ENCODE peak calls at places on chromosomes 12 and 14, in nine cellular contexts. N is naive thymus-derived CD8-positive, alpha-beta T cell; Z is GDM1; W is psoas muscle; V is stimulated activated naive CD8-positive, alpha-beta T cell treated with anti-CD3 and anti-CD28 coated beads, Interleukin-15, amount 100 ng/mL, for 72 hours; P is aorta; K is pons; U is astrocyte of the spinal cord; O is mucosa of descending colon. Q is an unnamed sample.

GRCh38 chr14:57275023-57275664 is 6.4 kb downstream of the AP5M1 start:
- DNase-seq in N (no peak), Z (no peak), W (no peak), V (no peak), P (no peak), K (no peak), U (no peak), O (no peak), Q (no peak)

GRCh38 chr14:68788275-68789001 is 4.4 kb downstream of the ZFP36L1 start:
- DNase-seq in N (no peak), Z (no peak), W (no peak), V (no peak), P (no peak), K (peak), U (peak), O (no peak), Q (no peak)

GRCh38 chr14:105420141-105420975 is 731 bp downstream of the MTA1 start:
- DNase-seq in N (no peak), Z (no peak), W (no peak), V (no peak), P (no peak), K (no peak), U (no peak), O (no peak), Q (no peak)

GRCh38 chr12:66688836-66689439 is 10.1 kb upstream of the GRIP1 start:
- DNase-seq in N (peak), Z (no peak), W (no peak), V (peak), P (no peak), K (peak), U (peak), O (no peak), Q (peak)

GRCh38 chr12:100868487-100868886 is 73.9 kb downstream of the ANO4 start:
- DNase-seq in N (no peak), Z (no peak), W (no peak), V (no peak), P (no peak), K (no peak), U (peak), O (no peak), Q (no peak)

GRCh38 chr14:53900499-53900898 is 56.1 kb downstream of the BMP4 start:
- DNase-seq in N (no peak), Z (no peak), W (peak), V (no peak), P (no peak), K (no peak), U (no peak), O (no peak), Q (no peak)

GRCh38 chr12:23729354-23729753 is 220.1 kb downstream of the SOX5 start:
- DNase-seq in N (no peak), Z (no peak), W (no peak), V (no peak), P (no peak), K (no peak), U (peak), O (no peak), Q (no peak)

GRCh38 chr14:97848351-97848980 is 1051.3 kb downstream of the VRK1 start:
- DNase-seq in N (no peak), Z (no peak), W (no peak), V (no peak), P (no peak), K (no peak), U (no peak), O (no peak), Q (no peak)

GRCh38 chr14:23327947-23328744 is 6.9 kb downstream of the PABPN1 start:
- DNase-seq in N (peak), Z (peak), W (no peak), V (peak), P (no peak), K (peak), U (peak), O (no peak), Q (peak)

GRCh38 chr12:2387051-2387834 is 334.5 kb downstream of the CACNA1C start:
- DNase-seq in N (no peak), Z (no peak), W (no peak), V (peak), P (no peak), K (no peak), U (no peak), O (no peak), Q (no peak)

GRCh38 chr12:84599539-84599938 is 313.1 kb downstream of the SLC6A15 start:
- DNase-seq in N (no peak), Z (no peak), W (no peak), V (no peak), P (no peak), K (no peak), U (peak), O (no peak), Q (no peak)

GRCh38 chr14:37036669-37037341 is 135.6 kb downstream of the SLC25A21 start:
- DNase-seq in N (no peak), Z (no peak), W (no peak), V (no peak), P (no peak), K (no peak), U (peak), O (no peak), Q (no peak)

GRCh38 chr12:19694627-19695026 is 255.3 kb downstream of the AEBP2 start:
- DNase-seq in N (no peak), Z (no peak), W (no peak), V (no peak), P (no peak), K (no peak), U (no peak), O (no peak), Q (no peak)

GRCh38 chr14:65821224-65821753 is 408.8 kb downstream of the FUT8 start:
- DNase-seq in N (no peak), Z (no peak), W (no peak), V (no peak), P (no peak), K (no peak), U (no peak), O (no peak), Q (no peak)

GRCh38 chr14:98082833-98083232 is 1189.2 kb downstream of the BCL11B start:
- DNase-seq in N (no peak), Z (no peak), W (no peak), V (no peak), P (no peak), K (no peak), U (no peak), O (no peak), Q (no peak)

GRCh38 chr12:50078281-50078680 is 6.9 kb upstream of the SMARCD1 start:
- DNase-seq in N (no peak), Z (no peak), W (no peak), V (no peak), P (no peak), K (no peak), U (no peak), O (no peak), Q (no peak)

GRCh38 chr12:46240436-46240835 is 28.4 kb downstream of the SLC38A1 start:
- DNase-seq in N (no peak), Z (no peak), W (no peak), V (no peak), P (no peak), K (no peak), U (no peak), O (no peak), Q (no peak)

GRCh38 chr12:5479761-5480160 is 47.9 kb downstream of the NTF3 start:
- DNase-seq in N (no peak), Z (no peak), W (no peak), V (no peak), P (no peak), K (no peak), U (no peak), O (no peak), Q (no peak)

GRCh38 chr12:67413577-67413976 is 144.4 kb downstream of the CAND1 start:
- DNase-seq in N (no peak), Z (no peak), W (no peak), V (no peak), P (no peak), K (no peak), U (no peak), O (no peak), Q (no peak)

GRCh38 chr14:54667026-54667744 is 100.3 kb downstream of the SAMD4A start:
- DNase-seq in N (no peak), Z (no peak), W (no peak), V (no peak), P (no peak), K (no peak), U (no peak), O (no peak), Q (no peak)

GRCh38 chr12:88922816-88923215 is 342.5 kb upstream of the KITLG start:
- DNase-seq in N (no peak), Z (no peak), W (no peak), V (no peak), P (no peak), K (no peak), U (no peak), O (no peak), Q (no peak)

GRCh38 chr12:3304436-3305135 is 186.4 kb upstream of the PRMT8 start:
- DNase-seq in N (no peak), Z (no peak), W (no peak), V (no peak), P (no peak), K (peak), U (peak), O (no peak), Q (no peak)

GRCh38 chr12:42846782-42847181 is 257.2 kb upstream of the PRICKLE1 start:
- DNase-seq in N (no peak), Z (no peak), W (no peak), V (no peak), P (no peak), K (no peak), U (peak), O (no peak), Q (no peak)

GRCh38 chr12:119864591-119864990 is 12.5 kb downstream of the CIT start:
- DNase-seq in N (no peak), Z (no peak), W (no peak), V (no peak), P (no peak), K (no peak), U (no peak), O (no peak), Q (no peak)

GRCh38 chr14:54474232-54474793 is 14.5 kb downstream of the GMFB start:
- DNase-seq in N (no peak), Z (no peak), W (no peak), V (no peak), P (no peak), K (no peak), U (peak), O (no peak), Q (no peak)

GRCh38 chr14:95609398-95609990 is 74.6 kb downstream of the GLRX5 start:
- DNase-seq in N (no peak), Z (peak), W (no peak), V (no peak), P (no peak), K (peak), U (peak), O (no peak), Q (no peak)

GRCh38 chr12:78759387-78759786 is 105.2 kb upstream of the SYT1 start:
- DNase-seq in N (no peak), Z (no peak), W (no peak), V (no peak), P (no peak), K (no peak), U (peak), O (no peak), Q (no peak)

GRCh38 chr14:99544971-99545370 is 59.0 kb downstream of the CCDC85C start:
- DNase-seq in N (no peak), Z (no peak), W (no peak), V (no peak), P (no peak), K (no peak), U (no peak), O (no peak), Q (no peak)

GRCh38 chr14:20485900-20486299 is 16.7 kb downstream of the PNP start:
- DNase-seq in N (no peak), Z (no peak), W (no peak), V (no peak), P (no peak), K (no peak), U (no peak), O (no peak), Q (no peak)

Q was measured in KG1.